ENCODE peak calls at places on chromosome 20, in five cellular contexts. Y is HuH-7.5, O is fibroblast of mammary gland, K is activated gamma-delta T cell treated with Interleukin-2 at 50 U/mL for 16 hours, W is neural crest cell. J is an unnamed sample.

GRCh38 chr20:24998121-24998520 is 5.6 kb upstream of the APMAP start:
- DNase-seq in O (no peak), Y (no peak), W (no peak), K (no peak), J (no peak)

GRCh38 chr20:3818155-3819151 is 1.9 kb upstream of the AP5S1 start:
- DNase-seq in W (peak), K (no peak), Y (peak), O (peak), J (peak)

GRCh38 chr20:33663161-33664084 is 1.3 kb downstream of the C20orf144 start:
- DNase-seq in O (peak), Y (peak), W (peak), K (peak), J (peak)

GRCh38 chr20:13546497-13547131 is 92.1 kb downstream of the TASP1 start:
- DNase-seq in O (peak), W (peak), K (peak), Y (peak), J (peak)

GRCh38 chr20:3648941-3649340 is 14.3 kb downstream of the GFRA4 start:
- DNase-seq in K (no peak), Y (no peak), O (no peak), W (no peak), J (no peak)

GRCh38 chr20:17936306-17936790 is 32.2 kb downstream of the SNX5 start:
- DNase-seq in K (no peak), W (no peak), Y (no peak), O (peak), J (peak)

GRCh38 chr20:49853640-49854039 is 41.0 kb downstream of the SLC9A8 start:
- DNase-seq in Y (no peak), K (no peak), W (peak), O (peak), J (peak)

GRCh38 chr20:57856658-57857057 is 146.8 kb upstream of the PMEPA1 start:
- DNase-seq in K (peak), Y (no peak), W (no peak), O (no peak), J (no peak)

GRCh38 chr20:33890557-33890956 is 79.4 kb downstream of the CHMP4B start:
- DNase-seq in O (no peak), W (no peak), K (no peak), Y (no peak), J (no peak)

GRCh38 chr20:52484438-52484837 is 292.9 kb upstream of the ZFP64 start:
- DNase-seq in O (no peak), Y (no peak), K (no peak), W (no peak), J (no peak)

J was measured in fibroblast of the aortic adventitia.